ENCODE peak calls at places on chromosome 20, in six cellular contexts. P is HepG2, F is K562, S is endothelial cell of umbilical vein, U is GM12878, E is A549. L is an unnamed sample.

GRCh38 chr20:35462351-35462750 is 7.0 kb downstream of the CEP250 start:
- DNase-seq in P (no peak), F (peak; percentile 94), S (no peak), U (no peak), E (no peak), L (no peak)

GRCh38 chr20:32333181-32333987 is 24.7 kb upstream of the ASXL1 start:
- DNase-seq in P (no peak), F (no peak), S (peak; percentile 21), U (peak; percentile 81), E (no peak), L (no peak)

GRCh38 chr20:9977629-9978028 is 57.2 kb upstream of the ANKEF1 start:
- DNase-seq in P (peak; percentile 10), F (no peak), S (no peak), U (no peak), E (no peak), L (no peak)

GRCh38 chr20:17542993-17543412 is 11.8 kb upstream of the BFSP1 start:
- DNase-seq in P (no peak), F (no peak), S (peak; percentile 67), U (no peak), E (no peak), L (no peak)

GRCh38 chr20:33875055-33875454 is 63.9 kb downstream of the CHMP4B start:
- DNase-seq in P (no peak), F (no peak), S (no peak), U (no peak), E (no peak), L (peak; percentile 24)

GRCh38 chr20:23112595-23112994 is 26.5 kb upstream of the CD93 start:
- DNase-seq in P (no peak), F (no peak), S (no peak), U (no peak), E (no peak), L (no peak)

GRCh38 chr20:16712541-16712947 is 17.3 kb upstream of the SNRPB2 start:
- DNase-seq in P (peak; percentile 36), F (no peak), S (no peak), U (no peak), E (no peak), L (peak; percentile 82)

GRCh38 chr20:13681248-13682125 is 42.8 kb upstream of the TASP1 start:
- DNase-seq in P (peak; percentile 97), F (peak; percentile 7), S (no peak), U (peak; percentile 44), E (peak; percentile 63), L (peak; percentile 14)

GRCh38 chr20:12358655-12359009 is 440.9 kb downstream of the BTBD3 start:
- DNase-seq in P (no peak), F (no peak), S (no peak), U (no peak), E (no peak), L (no peak)

GRCh38 chr20:59578602-59579403 is 25.5 kb upstream of the PHACTR3 start:
- DNase-seq in P (no peak), F (no peak), S (no peak), U (no peak), E (no peak), L (no peak)

GRCh38 chr20:43138061-43138860 is 51.4 kb downstream of the PTPRT start:
- DNase-seq in P (peak; percentile 21), F (no peak), S (no peak), U (no peak), E (no peak), L (no peak)

GRCh38 chr20:5714261-5715041 is 35.8 kb upstream of the SHLD1 start:
- DNase-seq in P (peak; percentile 100), F (no peak), S (peak; percentile 77), U (no peak), E (no peak), L (peak; percentile 56)

GRCh38 chr20:56249244-56249955 is 868 bp downstream of the MC3R start:
- DNase-seq in P (peak; percentile 49), F (peak; percentile 49), S (no peak), U (no peak), E (peak; percentile 4), L (peak; percentile 62)

GRCh38 chr20:33646191-33646590 is 15.9 kb upstream of the C20orf144 start:
- DNase-seq in P (no peak), F (no peak), S (no peak), U (no peak), E (no peak), L (no peak)

GRCh38 chr20:41287327-41287726 is 30.2 kb downstream of the ZHX3 start:
- DNase-seq in P (no peak), F (no peak), S (no peak), U (no peak), E (no peak), L (no peak)

GRCh38 chr20:5945963-5946362 is 4.4 kb downstream of the TRMT6 start:
- DNase-seq in P (no peak), F (no peak), S (peak; percentile 36), U (no peak), E (no peak), L (peak; percentile 71)

GRCh38 chr20:9903048-9903651 is 64.3 kb upstream of the PAK5 start:
- DNase-seq in P (peak; percentile 40), F (no peak), S (peak; percentile 11), U (no peak), E (peak; percentile 18), L (peak; percentile 23)

GRCh38 chr20:2470051-2470431 is 548 bp downstream of the SNRPB start:
- DNase-seq in P (peak; percentile 65), F (peak; percentile 59), S (peak; percentile 60), U (peak; percentile 12), E (peak; percentile 87), L (peak; percentile 85)

GRCh38 chr20:54067606-54068174 is 2.7 kb downstream of the BCAS1 start:
- DNase-seq in P (peak; percentile 99), F (peak; percentile 39), S (no peak), U (peak; percentile 75), E (peak; percentile 95), L (no peak)

GRCh38 chr20:47502801-47503239 is 1.1 kb downstream of the NCOA3 start:
- DNase-seq in P (peak; percentile 52), F (peak; percentile 35), S (peak; percentile 58), U (no peak), E (peak; percentile 44), L (peak; percentile 89)

GRCh38 chr20:7113577-7114466 is 346.3 kb downstream of the BMP2 start:
- DNase-seq in P (peak; percentile 49), F (no peak), S (peak; percentile 53), U (no peak), E (peak; percentile 19), L (peak; percentile 54)

GRCh38 chr20:15673206-15673605 is 900.0 kb downstream of the KIF16B start:
- DNase-seq in P (no peak), F (no peak), S (peak; percentile 76), U (no peak), E (no peak), L (no peak)

GRCh38 chr20:51327251-51327841 is 215.2 kb downstream of the NFATC2 start:
- DNase-seq in P (no peak), F (no peak), S (no peak), U (no peak), E (no peak), L (no peak)

GRCh38 chr20:53948383-53949318 is 121.7 kb downstream of the BCAS1 start:
- DNase-seq in P (no peak), F (no peak), S (no peak), U (no peak), E (no peak), L (no peak)

GRCh38 chr20:956330-956951 is 40.3 kb upstream of the ANGPT4 start:
- DNase-seq in P (peak; percentile 74), F (peak; percentile 34), S (peak; percentile 62), U (peak; percentile 12), E (peak; percentile 89), L (peak; percentile 78)

GRCh38 chr20:24337074-24337473 is 132.4 kb upstream of the SYNDIG1 start:
- DNase-seq in P (no peak), F (no peak), S (no peak), U (no peak), E (no peak), L (peak; percentile 13)

GRCh38 chr20:33604991-33605370 is 57.1 kb upstream of the C20orf144 start:
- DNase-seq in P (no peak), F (no peak), S (no peak), U (no peak), E (no peak), L (no peak)

GRCh38 chr20:47274449-47275108 is 81.9 kb downstream of the ZMYND8 start:
- DNase-seq in P (peak; percentile 71), F (peak; percentile 40), S (peak; percentile 96), U (peak; percentile 87), E (peak; percentile 93), L (peak; percentile 67)

GRCh38 chr20:47318027-47318595 is 38.4 kb downstream of the ZMYND8 start:
- DNase-seq in P (peak; percentile 94), F (peak; percentile 35), S (no peak), U (no peak), E (no peak), L (peak; percentile 77)

GRCh38 chr20:34637245-34638185 is 39.4 kb downstream of the PIGU start:
- DNase-seq in P (peak; percentile 90), F (no peak), S (no peak), U (no peak), E (no peak), L (no peak)

GRCh38 chr20:47667086-47667485 is 118.2 kb downstream of the SULF2 start:
- DNase-seq in P (no peak), F (no peak), S (no peak), U (no peak), E (no peak), L (no peak)

GRCh38 chr20:37396520-37397075 is 50.7 kb downstream of the SRC start:
- DNase-seq in P (no peak), F (peak; percentile 64), S (no peak), U (no peak), E (no peak), L (peak; percentile 83)
- TF ChIP-seq CTCF in P (no peak), F (peak; percentile 4), S (no peak), U (no peak), E (no peak), L (peak; percentile 15)

GRCh38 chr20:20567712-20568111 is 144.7 kb downstream of the RALGAPA2 start:
- DNase-seq in P (no peak), F (no peak), S (no peak), U (no peak), E (no peak), L (no peak)
- TF ChIP-seq MAX in P (no peak), F (no peak), S (no peak), U (no peak), E (no peak), L (no peak)

DNA sequence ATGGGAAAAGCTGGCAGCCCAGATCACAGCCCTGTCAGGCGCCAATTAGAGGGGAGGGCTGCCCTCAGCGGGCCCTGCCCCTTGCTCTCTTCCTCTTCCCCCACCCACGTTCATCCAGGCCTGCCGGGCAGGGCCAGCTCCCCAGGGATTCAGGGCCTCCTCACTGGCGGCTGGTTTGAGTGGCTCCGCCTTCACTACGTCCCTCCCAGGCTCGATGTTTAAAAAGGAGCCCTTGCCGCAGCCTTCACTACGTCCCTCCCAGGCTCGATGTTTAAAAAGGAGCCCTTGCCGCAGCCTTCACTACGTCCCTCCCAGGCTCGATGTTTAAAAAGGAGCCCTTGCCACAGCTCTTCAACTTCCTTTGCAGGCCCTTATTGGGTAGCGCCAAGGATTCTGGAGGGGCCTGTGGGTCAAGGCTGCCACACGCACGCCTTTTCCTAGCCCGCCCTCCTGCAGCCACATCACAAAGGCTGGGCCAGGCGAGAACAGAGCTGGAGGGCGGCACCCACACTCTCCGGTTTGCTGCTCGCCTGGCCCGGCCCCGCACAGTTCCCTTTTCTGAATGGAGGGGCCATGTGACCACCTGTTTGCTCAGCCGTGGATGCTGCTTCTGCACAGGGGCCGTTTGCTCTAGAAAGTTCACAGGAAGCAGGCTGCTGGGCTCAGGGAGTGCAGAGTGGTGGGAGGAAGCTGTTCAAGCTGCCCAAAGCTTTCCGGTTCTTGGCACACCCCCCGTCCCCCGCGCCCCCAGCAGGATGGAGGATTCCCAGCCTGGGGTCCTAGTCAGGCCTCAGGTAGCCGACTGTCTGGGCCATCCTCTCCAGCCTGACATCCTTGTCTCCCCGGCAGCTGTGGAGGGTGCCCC is 1.6 kb downstream of the SLC17A9 start:
- DNase-seq in P (peak; percentile 95), F (no peak), S (peak; percentile 69), U (peak; percentile 75), E (no peak), L (peak; percentile 98)
- TF ChIP-seq MYC in P (peak; percentile 92), F (no peak), S (no peak), U (no peak), E (no peak), L (peak; percentile 94)

GRCh38 chr20:63858393-63859165 is 2.7 kb upstream of the ABHD16B start:
- DNase-seq in P (peak; percentile 79), F (peak; percentile 69), S (peak; percentile 72), U (no peak), E (no peak), L (peak; percentile 88)
- TF ChIP-seq CTCF in P (peak; percentile 73), F (peak; percentile 49), S (peak; percentile 24), U (peak; percentile 20), E (no peak), L (no peak)

L was measured in NB4.